ENCODE peak calls at places on chromosomes 16 and 17, in six cellular contexts. L, R, Y, N, G and F are unnamed samples. For H3K9me3, the result is how much of the 10 kb centered on the place peaks cover.

GRCh38 chr17:1473170-1473569 is 17.1 kb upstream of the CRK start:
- DNase-seq in L (no peak), R (no peak), Y (no peak), N (no peak), G (no peak), F (no peak)

GRCh38 chr17:38741853-38742421 is 6.2 kb downstream of the PCGF2 start:
- DNase-seq in L (no peak), R (no peak), Y (peak), N (no peak), G (no peak), F (peak)

GRCh38 chr17:55174133-55174532 is 90.6 kb upstream of the HLF start:
- DNase-seq in L (no peak), R (no peak), Y (no peak), N (no peak), G (no peak), F (no peak)

GRCh38 chr17:61478790-61479492 is 26.7 kb downstream of the TBX4 start:
- DNase-seq in L (no peak), R (no peak), Y (no peak), N (no peak), G (no peak), F (no peak)

GRCh38 chr16:55189975-55190636 is 133.9 kb upstream of the IRX6 start:
- DNase-seq in L (peak), R (no peak), Y (no peak), N (no peak), G (no peak), F (no peak)

GRCh38 chr16:74291577-74292208 is 4.9 kb upstream of the PSMD7 start:
- DNase-seq in L (no peak), R (no peak), Y (no peak), N (no peak), G (peak), F (peak)

GRCh38 chr17:75908201-75908600 is 3.5 kb upstream of the MRPL38 start:
- DNase-seq in L (no peak), R (no peak), Y (no peak), N (no peak), G (no peak), F (no peak)

GRCh38 chr16:24005577-24005976 is 169.8 kb downstream of the PRKCB start:
- DNase-seq in L (no peak), R (no peak), Y (no peak), N (no peak), G (no peak), F (no peak)

GRCh38 chr16:88289549-88290344 is 93.0 kb upstream of the ZNF469 start:
- DNase-seq in L (no peak), R (no peak), Y (no peak), N (no peak), G (no peak), F (no peak)

GRCh38 chr17:14303343-14304221 is 2.7 kb downstream of the HS3ST3B1 start:
- DNase-seq in L (peak), R (no peak), Y (no peak), N (no peak), G (no peak), F (no peak)

GRCh38 chr16:57447142-57447962 is at the start of the genes CIAPIN1 and COQ9:
- DNase-seq in L (peak), R (peak), Y (peak), N (peak), G (peak), F (peak)

GRCh38 chr16:31200821-31201510 is 1.6 kb downstream of the PYCARD start:
- DNase-seq in L (no peak), R (no peak), Y (no peak), N (peak), G (no peak), F (no peak)

GRCh38 chr17:33732116-33732515 is 439.0 kb upstream of the ASIC2 start:
- DNase-seq in L (peak), R (no peak), Y (no peak), N (no peak), G (no peak), F (no peak)

GRCh38 chr17:14038206-14038605 is 31.1 kb upstream of the COX10 start:
- DNase-seq in L (no peak), R (no peak), Y (no peak), N (no peak), G (no peak), F (no peak)

GRCh38 chr16:70700101-70701020 is 14.5 kb upstream of the MTSS2 start:
- DNase-seq in L (no peak), R (no peak), Y (no peak), N (no peak), G (no peak), F (no peak)

GRCh38 chr17:76265624-76266243 is 586 bp downstream of the UBALD2 start:
- DNase-seq in L (peak), R (peak), Y (peak), N (peak), G (no peak), F (peak)

GRCh38 chr16:17143546-17144419 is 327.0 kb downstream of the XYLT1 start:
- DNase-seq in L (no peak), R (no peak), Y (no peak), N (no peak), G (no peak), F (no peak)

GRCh38 chr17:38749222-38750043 is 1.3 kb upstream of the PCGF2 start:
- DNase-seq in L (peak), R (peak), Y (peak), N (peak), G (peak), F (peak)

GRCh38 chr17:57294629-57295501 is 38.5 kb downstream of the MSI2 start:
- DNase-seq in L (no peak), R (peak), Y (no peak), N (peak), G (peak), F (no peak)

GRCh38 chr17:59074494-59074893 is 32.2 kb downstream of the TRIM37 start:
- DNase-seq in L (no peak), R (no peak), Y (no peak), N (no peak), G (no peak), F (no peak)

GRCh38 chr17:48546187-48546923 is 1.4 kb upstream of the HOXB2 start:
- DNase-seq in L (peak), R (no peak), Y (no peak), N (no peak), G (no peak), F (no peak)

GRCh38 chr16:46482895-46483294 is 138.3 kb downstream of the SHCBP1 start:
- DNase-seq in L (no peak), R (no peak), Y (no peak), N (no peak), G (no peak), F (no peak)

GRCh38 chr17:79132271-79133064 is 57.8 kb downstream of the ENGASE start:
- DNase-seq in L (no peak), R (no peak), Y (no peak), N (no peak), G (no peak), F (no peak)

GRCh38 chr17:49817993-49818392 is 29.5 kb downstream of the KAT7 start:
- DNase-seq in L (no peak), R (no peak), Y (no peak), N (no peak), G (no peak), F (no peak)

GRCh38 chr17:73901661-73902415 is 257.6 kb upstream of the SDK2 start:
- DNase-seq in L (peak), R (peak), Y (peak), N (no peak), G (no peak), F (peak)

GRCh38 chr16:31268033-31268365 is 8.2 kb downstream of the ITGAM start:
- DNase-seq in L (no peak), R (no peak), Y (no peak), N (no peak), G (no peak), F (no peak)

GRCh38 chr17:81635973-81636504 is 873 bp downstream of the NPLOC4 start:
- DNase-seq in L (no peak), R (no peak), Y (no peak), N (peak), G (peak), F (no peak)

GRCh38 chr17:76544123-76544915 is 4.5 kb downstream of the PRCD start:
- DNase-seq in L (no peak), R (peak), Y (no peak), N (no peak), G (peak), F (no peak)

GRCh38 chr16:154223-155030 is 2.0 kb downstream of the HBZ start:
- DNase-seq in L (peak), R (peak), Y (no peak), N (no peak), G (no peak), F (peak)

GRCh38 chr16:79843631-79844043 is 243.1 kb upstream of the MAF start:
- DNase-seq in L (no peak), R (no peak), Y (no peak), N (no peak), G (no peak), F (no peak)

GRCh38 chr17:60712675-60713074 is 35.0 kb downstream of the BCAS3 start:
- DNase-seq in L (no peak), R (no peak), Y (no peak), N (no peak), G (no peak), F (no peak)

GRCh38 chr16:88430185-88430523 is 22.9 kb upstream of the ZFPM1 start:
- DNase-seq in L (no peak), R (no peak), Y (no peak), N (no peak), G (no peak), F (no peak)

GRCh38 chr17:75783069-75783783 is 1.4 kb upstream of the UNK start:
- DNase-seq in L (no peak), R (no peak), Y (no peak), N (peak), G (no peak), F (no peak)

GRCh38 chr17:68461122-68461539 is 3.8 kb upstream of the WIPI1 start:
- DNase-seq in L (no peak), R (no peak), Y (no peak), N (no peak), G (no peak), F (no peak)

GRCh38 chr16:52498640-52499039 is 48.3 kb downstream of the TOX3 start:
- DNase-seq in L (peak), R (no peak), Y (peak), N (no peak), G (no peak), F (no peak)

GRCh38 chr17:6995500-6996255 is at the start of gene ALOX12:
- DNase-seq in L (peak), R (no peak), Y (peak), N (no peak), G (no peak), F (no peak)

DNA sequence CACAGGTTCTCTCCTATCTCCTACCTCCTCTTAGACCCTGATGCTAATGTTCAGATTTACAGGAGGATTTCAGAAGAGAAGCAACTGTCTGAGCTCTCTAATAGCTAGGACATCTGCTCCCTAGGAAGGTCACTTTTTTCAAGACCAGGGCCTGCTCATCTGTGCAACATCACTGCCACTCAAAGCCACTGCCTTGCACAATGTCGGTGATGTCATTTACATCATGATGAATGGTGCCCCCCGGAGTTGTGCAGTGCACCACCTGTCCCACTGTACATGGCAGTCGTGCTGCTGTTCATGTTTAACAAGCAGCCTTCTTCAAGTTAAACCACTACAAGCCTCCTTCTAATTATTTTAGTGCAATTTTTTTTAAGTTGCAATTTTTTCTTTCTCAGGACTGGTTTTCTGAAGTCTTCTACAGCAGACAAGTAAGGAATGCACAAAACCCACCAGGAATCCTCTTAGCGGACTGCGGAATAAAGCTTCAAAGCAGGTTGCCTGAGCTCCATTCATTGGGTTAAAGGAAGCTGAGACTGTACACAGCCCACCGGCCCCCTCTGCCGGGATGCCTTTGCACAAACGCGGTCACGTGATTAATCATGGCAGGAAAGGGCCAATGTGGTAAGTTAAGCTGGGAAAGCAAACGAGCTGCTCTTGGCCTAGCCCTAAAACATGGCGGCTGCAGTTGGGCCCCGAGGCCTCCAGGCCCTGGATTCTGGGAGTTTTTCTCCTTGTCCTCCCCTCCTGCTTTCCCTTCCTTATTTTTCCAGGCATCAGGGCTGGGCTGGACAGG is 74.1 kb downstream of the MYH11 start:
- DNase-seq in L (peak), R (peak), Y (no peak), N (no peak), G (no peak), F (no peak)
- TF ChIP-seq CTCF in L (peak), R (peak), Y (no peak), N (no peak), G (no peak), F (no peak)

GRCh38 chr16:35792516-35793285 is 2333.3 kb downstream of the TP53TG3F start:
- DNase-seq in L (no peak), R (no peak), Y (no peak), N (no peak), G (no peak), F (no peak)

GRCh38 chr16:35798885-35799426 is 2339.5 kb downstream of the TP53TG3F start:
- DNase-seq in L (no peak), R (peak), Y (no peak), N (no peak), G (no peak), F (no peak)

GRCh38 chr16:35797811-35798210 is 2338.4 kb downstream of the TP53TG3F start:
- DNase-seq in L (no peak), R (no peak), Y (no peak), N (no peak), G (no peak), F (no peak)

GRCh38 chr16:35795361-35796029 is 2336.1 kb downstream of the TP53TG3F start:
- DNase-seq in L (no peak), R (peak), Y (no peak), N (no peak), G (no peak), F (no peak)
- H3K9me3 ChIP-seq in L (under half), R (under half), Y (half or more), N (under half), G (under half), F (under half)

DNA sequence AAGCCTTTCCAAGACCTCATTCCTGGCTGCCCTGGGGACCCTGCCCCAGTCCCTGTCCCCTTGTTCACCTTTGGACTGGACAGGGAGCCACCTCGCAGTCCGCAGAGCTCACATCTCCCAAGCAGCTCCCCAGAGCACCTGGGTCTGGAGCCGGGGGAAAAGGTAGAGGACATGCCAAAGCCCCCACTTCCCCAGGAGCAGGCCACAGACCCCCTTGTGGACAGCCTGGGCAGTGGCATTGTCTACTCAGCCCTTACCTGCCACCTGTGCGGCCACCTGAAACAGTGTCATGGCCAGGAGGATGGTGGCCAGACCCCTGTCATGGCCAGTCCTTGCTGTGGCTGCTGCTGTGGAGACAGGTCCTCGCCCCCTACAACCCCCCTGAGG is 38.7 kb upstream of the IL21R start:
- DNase-seq in L (no peak), R (no peak), Y (no peak), N (no peak), G (no peak), F (no peak)
- TF ChIP-seq CTCF in L (no peak), R (no peak), Y (no peak), N (no peak), G (no peak), F (no peak)

DNA sequence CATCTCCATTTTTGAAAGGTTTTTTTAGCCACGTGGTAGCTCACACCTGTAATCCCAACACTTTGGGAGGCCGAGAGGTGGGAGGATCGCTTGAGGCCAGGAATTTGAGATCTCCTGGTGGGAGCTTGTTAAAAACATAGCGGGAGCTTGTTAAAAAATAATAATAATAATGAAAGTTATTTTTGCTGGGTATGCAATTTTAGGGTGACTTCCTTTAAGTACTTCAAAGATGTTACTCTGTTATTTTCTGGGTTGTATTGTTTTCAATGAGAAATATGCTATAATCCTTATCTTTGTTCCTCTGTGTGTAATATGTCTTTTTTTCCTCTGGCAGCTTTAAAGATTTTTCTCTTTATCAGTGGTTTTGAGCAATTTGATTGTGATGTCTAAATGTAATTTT is 48.1 kb downstream of the NLK start:
- DNase-seq in L (no peak), R (no peak), Y (no peak), N (no peak), G (no peak), F (no peak)
- H3K9me3 ChIP-seq in L (under half), R (under half), Y (under half), N (under half), G (under half), F (under half)

DNA sequence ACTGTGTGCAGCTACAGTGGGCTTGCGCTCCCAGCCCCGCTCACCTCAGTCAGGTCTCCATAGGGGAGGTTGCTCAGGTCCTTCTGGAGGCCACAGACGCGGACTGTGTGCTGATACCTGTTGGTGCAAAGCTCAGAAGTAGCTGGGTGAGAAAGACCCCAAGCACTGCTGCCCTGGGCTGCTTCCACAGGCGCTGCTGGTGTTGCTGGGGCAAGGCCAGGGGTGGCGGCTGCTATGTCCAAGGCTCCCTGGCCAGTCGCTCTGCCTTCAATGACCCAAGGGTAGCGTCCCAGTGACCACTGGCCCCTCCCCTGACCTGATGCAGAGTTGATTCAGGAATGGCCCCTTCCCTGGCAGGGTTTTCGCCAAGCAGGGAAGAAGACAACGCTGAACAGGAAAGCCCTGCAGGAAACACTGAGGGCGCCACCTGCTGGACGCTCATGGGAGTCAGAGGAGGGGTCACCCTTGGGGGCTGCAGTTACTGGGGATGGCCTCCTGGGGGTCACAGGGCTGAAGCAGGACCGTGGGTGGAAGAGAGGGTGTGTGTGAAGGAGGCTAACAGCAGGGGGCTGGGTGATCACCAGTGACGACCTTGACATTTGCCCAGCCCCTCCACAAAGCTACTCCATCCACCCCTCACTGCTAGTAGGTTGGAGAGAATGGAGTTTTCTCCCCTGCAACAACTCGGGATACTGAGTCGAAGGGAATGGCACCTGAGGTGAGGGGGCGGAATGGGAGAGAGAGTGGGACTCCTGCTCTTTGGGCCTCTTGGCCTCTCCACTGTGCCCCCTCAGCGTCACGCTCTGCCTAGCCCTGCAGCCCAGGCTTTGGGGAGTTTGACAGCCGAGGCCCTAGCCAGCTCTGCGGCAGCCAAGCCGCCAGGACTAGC is 38.3 kb downstream of the ABCC12 start:
- DNase-seq in L (peak), R (peak), Y (no peak), N (peak), G (peak), F (no peak)
- TF ChIP-seq CTCF in L (peak), R (peak), Y (no peak), N (peak), G (peak), F (peak)

DNA sequence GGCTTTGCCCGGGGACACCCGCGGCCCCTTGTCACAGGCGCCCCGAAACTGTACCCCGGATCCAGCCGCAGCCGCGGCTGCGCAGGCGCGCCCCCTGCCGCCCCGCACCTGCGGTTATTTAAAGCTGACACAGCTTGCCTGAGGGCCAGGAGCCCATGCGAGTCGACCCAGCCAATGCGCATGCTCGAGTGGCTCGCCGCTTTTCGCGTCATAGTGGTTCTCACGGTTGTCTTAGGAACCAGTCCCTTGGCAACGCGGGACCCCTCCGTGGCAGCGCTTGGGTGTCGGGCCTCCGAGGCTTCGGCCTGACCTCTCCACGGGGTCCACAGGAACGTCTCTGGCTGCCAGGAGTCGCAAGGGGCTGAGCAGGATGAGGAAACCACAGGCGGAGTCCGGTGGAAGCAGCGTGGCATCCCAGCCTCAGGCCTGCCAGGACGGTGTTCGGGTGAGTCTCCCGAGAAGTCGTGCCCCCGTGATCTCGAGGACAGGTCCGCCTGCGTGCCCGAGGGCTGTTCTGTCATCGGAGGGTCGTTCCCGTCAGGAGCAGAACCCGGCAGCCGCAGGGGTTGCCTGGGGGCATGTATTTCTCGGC is 716.9 kb downstream of the KCNJ18 start:
- DNase-seq in L (no peak), R (no peak), Y (peak), N (no peak), G (no peak), F (no peak)
- H3K9me3 ChIP-seq in L (under half), R (under half), Y (under half), N (under half), G (under half), F (under half)

GRCh38 chr16:4402439-4403132 is 13.8 kb downstream of the CORO7 start:
- DNase-seq in L (peak), R (peak), Y (peak), N (peak), G (peak), F (peak)

GRCh38 chr16:4401510-4401909 is 14.9 kb downstream of the CORO7 start:
- DNase-seq in L (no peak), R (peak), Y (no peak), N (no peak), G (no peak), F (no peak)

GRCh38 chr16:4403133-4403949 is 13.1 kb downstream of the CORO7 start:
- DNase-seq in L (no peak), R (no peak), Y (no peak), N (no peak), G (no peak), F (no peak)

GRCh38 chr16:4404967-4405696 is 11.3 kb downstream of the CORO7 start:
- DNase-seq in L (no peak), R (no peak), Y (no peak), N (no peak), G (no peak), F (no peak)

GRCh38 chr16:4404247-4404966 is 12.0 kb downstream of the CORO7 start:
- DNase-seq in L (peak), R (peak), Y (no peak), N (peak), G (no peak), F (peak)
- TF ChIP-seq CTCF in L (peak), R (peak), Y (peak), N (peak), G (peak), F (peak)